ENCODE peak calls at places on chromosomes 7 and 10, in seven cellular contexts. One of them, this sample, is unnamed.

GRCh38 chr10:69093933-69094332 is 6.0 kb downstream of the SRGN start:
- DNase-seq in nephron progenitor cell: no peak
- DNase-seq in bronchial epithelial cell: peak
- DNase-seq in testis: no peak
- DNase-seq in ascending aorta: no peak
- DNase-seq in pancreas: no peak
- DNase-seq in AG09309: no peak
- DNase-seq in this sample: no peak

GRCh38 chr7:27151341-27151944 is 940 bp downstream of the HOXA3 start:
- DNase-seq in nephron progenitor cell: peak
- DNase-seq in bronchial epithelial cell: no peak
- DNase-seq in testis: peak
- DNase-seq in ascending aorta: peak
- DNase-seq in pancreas: no peak
- DNase-seq in AG09309: no peak
- DNase-seq in this sample: no peak

GRCh38 chr7:56291-56913 is 136.0 kb upstream of the FAM20C start:
- DNase-seq in nephron progenitor cell: no peak
- DNase-seq in bronchial epithelial cell: no peak
- DNase-seq in testis: no peak
- DNase-seq in ascending aorta: peak
- DNase-seq in pancreas: no peak
- DNase-seq in AG09309: no peak
- DNase-seq in this sample: no peak

GRCh38 chr10:110434477-110435096 is 63.1 kb upstream of the DUSP5 start:
- DNase-seq in nephron progenitor cell: no peak
- DNase-seq in bronchial epithelial cell: no peak
- DNase-seq in testis: no peak
- DNase-seq in ascending aorta: peak
- DNase-seq in pancreas: no peak
- DNase-seq in AG09309: no peak
- DNase-seq in this sample: no peak

GRCh38 chr10:120460191-120460590 is 3.2 kb downstream of the PLPP4 start:
- DNase-seq in nephron progenitor cell: no peak
- DNase-seq in bronchial epithelial cell: no peak
- DNase-seq in testis: no peak
- DNase-seq in ascending aorta: no peak
- DNase-seq in pancreas: no peak
- DNase-seq in AG09309: no peak
- DNase-seq in this sample: no peak

GRCh38 chr10:95264227-95265051 is 26.4 kb downstream of the PDLIM1 start:
- DNase-seq in nephron progenitor cell: no peak
- DNase-seq in bronchial epithelial cell: peak
- DNase-seq in testis: no peak
- DNase-seq in ascending aorta: no peak
- DNase-seq in pancreas: no peak
- DNase-seq in AG09309: no peak
- DNase-seq in this sample: no peak

GRCh38 chr10:101778781-101779543 is 3.0 kb upstream of the FGF8 start:
- DNase-seq in nephron progenitor cell: peak
- DNase-seq in bronchial epithelial cell: peak
- DNase-seq in testis: peak
- DNase-seq in ascending aorta: peak
- DNase-seq in pancreas: no peak
- DNase-seq in AG09309: no peak
- DNase-seq in this sample: no peak

GRCh38 chr7:133709036-133709880 is 417.9 kb upstream of the LRGUK start:
- DNase-seq in nephron progenitor cell: no peak
- DNase-seq in bronchial epithelial cell: no peak
- DNase-seq in testis: no peak
- DNase-seq in ascending aorta: no peak
- DNase-seq in pancreas: no peak
- DNase-seq in AG09309: peak
- DNase-seq in this sample: no peak

GRCh38 chr7:151137076-151137611 is 30.4 kb downstream of the GBX1 start:
- DNase-seq in nephron progenitor cell: no peak
- DNase-seq in bronchial epithelial cell: no peak
- DNase-seq in testis: no peak
- DNase-seq in ascending aorta: no peak
- DNase-seq in pancreas: peak
- DNase-seq in AG09309: no peak
- DNase-seq in this sample: no peak
- TF ChIP-seq CTCF in nephron progenitor cell: no peak
- TF ChIP-seq CTCF in bronchial epithelial cell: no peak
- TF ChIP-seq CTCF in testis: no peak
- TF ChIP-seq CTCF in ascending aorta: no peak
- TF ChIP-seq CTCF in pancreas: no peak
- TF ChIP-seq CTCF in AG09309: no peak
- TF ChIP-seq CTCF in this sample: no peak

DNA sequence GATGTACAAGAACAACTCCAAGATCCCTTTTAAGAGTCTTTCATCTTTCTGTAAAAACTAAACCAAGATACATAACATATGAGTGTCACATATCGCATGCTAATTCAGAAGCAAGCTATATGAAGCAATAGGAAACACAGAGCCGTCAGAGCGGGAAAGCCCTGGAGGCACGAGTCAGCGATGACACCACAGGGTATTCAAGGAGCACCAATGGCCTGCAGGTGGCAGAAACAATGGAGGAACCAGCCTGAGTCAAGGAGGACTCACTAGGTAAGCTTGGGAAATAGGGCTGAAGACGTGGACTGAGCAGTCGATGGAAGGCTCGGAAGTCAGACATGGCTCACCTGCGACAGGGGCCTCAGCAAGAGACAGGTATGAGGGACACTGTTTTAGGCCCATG is 214.4 kb downstream of the FAM107B start:
- DNase-seq in nephron progenitor cell: no peak
- DNase-seq in bronchial epithelial cell: peak
- DNase-seq in testis: no peak
- DNase-seq in ascending aorta: no peak
- DNase-seq in pancreas: no peak
- DNase-seq in AG09309: no peak
- DNase-seq in this sample: no peak
- TF ChIP-seq CTCF in nephron progenitor cell: no peak
- TF ChIP-seq CTCF in bronchial epithelial cell: peak
- TF ChIP-seq CTCF in testis: no peak
- TF ChIP-seq CTCF in ascending aorta: no peak
- TF ChIP-seq CTCF in pancreas: no peak
- TF ChIP-seq CTCF in AG09309: no peak
- TF ChIP-seq CTCF in this sample: peak

GRCh38 chr7:100358027-100358856 is at the start of gene PILRB:
- DNase-seq in nephron progenitor cell: no peak
- DNase-seq in bronchial epithelial cell: no peak
- DNase-seq in testis: no peak
- DNase-seq in ascending aorta: no peak
- DNase-seq in pancreas: no peak
- DNase-seq in AG09309: no peak
- DNase-seq in this sample: no peak
- TF ChIP-seq CTCF in nephron progenitor cell: no peak
- TF ChIP-seq CTCF in bronchial epithelial cell: no peak
- TF ChIP-seq CTCF in testis: no peak
- TF ChIP-seq CTCF in ascending aorta: no peak
- TF ChIP-seq CTCF in pancreas: no peak
- TF ChIP-seq CTCF in AG09309: no peak
- TF ChIP-seq CTCF in this sample: no peak

GRCh38 chr7:158354861-158355260 is 232.8 kb downstream of the PTPRN2 start:
- DNase-seq in nephron progenitor cell: no peak
- DNase-seq in bronchial epithelial cell: no peak
- DNase-seq in testis: no peak
- DNase-seq in ascending aorta: no peak
- DNase-seq in pancreas: no peak
- DNase-seq in AG09309: no peak
- DNase-seq in this sample: no peak

GRCh38 chr7:158356454-158356853 is 231.2 kb downstream of the PTPRN2 start:
- DNase-seq in nephron progenitor cell: no peak
- DNase-seq in bronchial epithelial cell: no peak
- DNase-seq in testis: no peak
- DNase-seq in ascending aorta: peak
- DNase-seq in pancreas: no peak
- DNase-seq in AG09309: no peak
- DNase-seq in this sample: no peak

GRCh38 chr7:158351481-158351880 is 236.1 kb downstream of the PTPRN2 start:
- DNase-seq in nephron progenitor cell: no peak
- DNase-seq in bronchial epithelial cell: no peak
- DNase-seq in testis: peak
- DNase-seq in ascending aorta: no peak
- DNase-seq in pancreas: no peak
- DNase-seq in AG09309: no peak
- DNase-seq in this sample: no peak

GRCh38 chr7:158355456-158356065 is 232.1 kb downstream of the PTPRN2 start:
- DNase-seq in nephron progenitor cell: peak
- DNase-seq in bronchial epithelial cell: peak
- DNase-seq in testis: peak
- DNase-seq in ascending aorta: peak
- DNase-seq in pancreas: no peak
- DNase-seq in AG09309: no peak
- DNase-seq in this sample: no peak

DNA sequence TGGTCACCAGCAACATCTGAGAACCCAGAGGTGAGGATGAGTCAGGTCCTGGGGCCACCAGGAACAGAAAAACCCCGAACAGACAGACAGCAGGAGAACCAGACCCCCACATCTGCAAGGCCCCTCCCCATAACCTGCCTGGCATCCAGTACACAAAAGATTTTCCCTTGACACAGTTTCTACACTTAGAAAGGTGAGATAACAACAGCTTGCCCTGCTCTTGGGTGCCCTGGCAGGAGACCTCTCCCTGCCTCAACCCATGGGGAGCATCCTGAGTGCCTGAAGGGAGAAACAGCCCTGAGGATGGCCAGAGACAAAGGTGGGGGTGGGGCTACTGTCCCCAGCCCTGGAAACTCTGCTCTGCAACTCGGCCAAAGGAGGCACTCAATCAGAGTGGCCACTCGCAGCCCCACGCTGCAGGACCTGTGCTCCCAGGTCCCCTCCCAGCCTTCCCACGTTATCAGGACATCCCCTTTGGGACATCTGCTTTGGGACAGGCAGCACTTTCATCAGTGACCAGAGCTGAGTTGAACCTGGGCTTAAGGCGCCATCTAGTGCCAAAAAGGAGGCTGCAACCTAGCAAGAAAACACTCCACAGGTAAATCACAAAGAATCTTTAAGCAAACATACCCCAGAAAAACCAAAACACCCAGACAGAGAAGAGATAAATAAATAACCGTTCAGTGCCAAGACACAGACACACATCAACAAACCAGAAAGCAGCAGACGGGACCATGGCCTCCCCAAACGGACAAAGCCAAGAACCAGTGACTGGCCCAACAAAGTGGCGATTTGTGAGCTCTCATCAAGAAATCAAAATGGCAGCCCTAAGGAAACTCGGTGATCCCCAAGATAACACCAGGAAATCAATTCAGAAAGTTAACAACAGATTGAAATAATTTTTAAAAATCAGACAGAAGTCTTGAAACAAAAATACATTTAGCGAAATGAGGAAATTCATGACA is 233.7 kb downstream of the PTPRN2 start:
- DNase-seq in nephron progenitor cell: peak
- DNase-seq in bronchial epithelial cell: peak
- DNase-seq in testis: peak
- DNase-seq in ascending aorta: no peak
- DNase-seq in pancreas: no peak
- DNase-seq in AG09309: no peak
- DNase-seq in this sample: no peak
- TF ChIP-seq CTCF in nephron progenitor cell: peak
- TF ChIP-seq CTCF in bronchial epithelial cell: peak
- TF ChIP-seq CTCF in testis: no peak
- TF ChIP-seq CTCF in ascending aorta: no peak
- TF ChIP-seq CTCF in pancreas: no peak
- TF ChIP-seq CTCF in AG09309: peak
- TF ChIP-seq CTCF in this sample: no peak

DNA sequence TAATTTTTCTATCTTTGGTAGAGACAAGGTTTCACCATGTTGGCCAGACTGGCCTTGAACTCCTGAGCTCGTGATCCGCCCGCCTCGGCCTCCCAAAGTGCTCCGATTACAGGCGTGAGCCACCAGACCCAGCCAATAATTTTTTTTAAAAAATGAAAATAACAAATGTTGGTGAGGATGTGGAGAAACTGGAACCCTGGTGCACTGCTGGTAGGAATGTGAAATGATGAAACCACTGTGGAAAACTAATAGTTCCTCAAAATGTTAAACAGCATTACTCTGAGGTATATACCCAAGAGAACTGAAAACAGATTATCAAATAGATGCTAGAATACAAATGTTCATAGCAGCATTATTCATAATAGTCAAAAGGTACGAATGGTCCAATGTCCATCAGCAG is 23.0 kb upstream of the YWHAG start:
- DNase-seq in nephron progenitor cell: no peak
- DNase-seq in bronchial epithelial cell: no peak
- DNase-seq in testis: no peak
- DNase-seq in ascending aorta: no peak
- DNase-seq in pancreas: no peak
- DNase-seq in AG09309: no peak
- DNase-seq in this sample: no peak
- TF ChIP-seq CTCF in nephron progenitor cell: no peak
- TF ChIP-seq CTCF in bronchial epithelial cell: no peak
- TF ChIP-seq CTCF in testis: no peak
- TF ChIP-seq CTCF in ascending aorta: no peak
- TF ChIP-seq CTCF in pancreas: no peak
- TF ChIP-seq CTCF in AG09309: no peak
- TF ChIP-seq CTCF in this sample: no peak

GRCh38 chr10:14507156-14507555 is 176.4 kb upstream of the FRMD4A start:
- DNase-seq in nephron progenitor cell: no peak
- DNase-seq in bronchial epithelial cell: no peak
- DNase-seq in testis: no peak
- DNase-seq in ascending aorta: no peak
- DNase-seq in pancreas: no peak
- DNase-seq in AG09309: no peak
- DNase-seq in this sample: no peak
- TF ChIP-seq CTCF in nephron progenitor cell: no peak
- TF ChIP-seq CTCF in bronchial epithelial cell: no peak
- TF ChIP-seq CTCF in testis: no peak
- TF ChIP-seq CTCF in ascending aorta: no peak
- TF ChIP-seq CTCF in pancreas: no peak
- TF ChIP-seq CTCF in AG09309: no peak
- TF ChIP-seq CTCF in this sample: no peak

GRCh38 chr7:35714862-35715261 is 19.9 kb upstream of the HERPUD2 start:
- DNase-seq in nephron progenitor cell: no peak
- DNase-seq in bronchial epithelial cell: no peak
- DNase-seq in testis: no peak
- DNase-seq in ascending aorta: no peak
- DNase-seq in pancreas: no peak
- DNase-seq in AG09309: no peak
- DNase-seq in this sample: no peak
- TF ChIP-seq CTCF in nephron progenitor cell: no peak
- TF ChIP-seq CTCF in bronchial epithelial cell: no peak
- TF ChIP-seq CTCF in testis: no peak
- TF ChIP-seq CTCF in ascending aorta: no peak
- TF ChIP-seq CTCF in pancreas: no peak
- TF ChIP-seq CTCF in AG09309: no peak
- TF ChIP-seq CTCF in this sample: no peak